ENCODE peak calls at places on chromosomes 1 and 21, in six cellular contexts. One of them, this sample, is unnamed.

GRCh38 chr1:39490596-39491145 is 765 bp upstream of the BMP8A start:
- DNase-seq in IMR-90: no peak
- DNase-seq in mesenchymal stem cell: no peak
- DNase-seq in mesendoderm: no peak
- DNase-seq in H9: peak
- DNase-seq in neuronal stem cell: no peak
- DNase-seq in this sample: no peak

GRCh38 chr21:43188181-43188580 is 19.4 kb downstream of the CRYAA start:
- DNase-seq in IMR-90: no peak
- DNase-seq in mesenchymal stem cell: no peak
- DNase-seq in mesendoderm: no peak
- DNase-seq in H9: no peak
- DNase-seq in neuronal stem cell: no peak
- DNase-seq in this sample: no peak

GRCh38 chr21:37232274-37233018 is 34.7 kb downstream of the VPS26C start:
- DNase-seq in IMR-90: no peak
- DNase-seq in mesenchymal stem cell: no peak
- DNase-seq in mesendoderm: no peak
- DNase-seq in H9: no peak
- DNase-seq in neuronal stem cell: no peak
- DNase-seq in this sample: no peak

GRCh38 chr1:153922076-153922837 is 515 bp downstream of the GATAD2B start:
- DNase-seq in IMR-90: no peak
- DNase-seq in mesenchymal stem cell: peak
- DNase-seq in mesendoderm: peak
- DNase-seq in H9: no peak
- DNase-seq in neuronal stem cell: no peak
- DNase-seq in this sample: peak

GRCh38 chr1:244010191-244010590 is 40.9 kb upstream of the ZBTB18 start:
- DNase-seq in IMR-90: peak
- DNase-seq in mesenchymal stem cell: no peak
- DNase-seq in mesendoderm: peak
- DNase-seq in H9: peak
- DNase-seq in neuronal stem cell: no peak
- DNase-seq in this sample: peak

GRCh38 chr1:171310661-171311087 is 3.3 kb upstream of the FMO4 start:
- DNase-seq in IMR-90: no peak
- DNase-seq in mesenchymal stem cell: no peak
- DNase-seq in mesendoderm: peak
- DNase-seq in H9: no peak
- DNase-seq in neuronal stem cell: no peak
- DNase-seq in this sample: no peak

GRCh38 chr1:172650474-172651193 is 8.3 kb upstream of the FASLG start:
- DNase-seq in IMR-90: peak
- DNase-seq in mesenchymal stem cell: no peak
- DNase-seq in mesendoderm: no peak
- DNase-seq in H9: no peak
- DNase-seq in neuronal stem cell: no peak
- DNase-seq in this sample: no peak

GRCh38 chr21:36929622-36930021 is 36.8 kb downstream of the HLCS start:
- DNase-seq in IMR-90: peak
- DNase-seq in mesenchymal stem cell: no peak
- DNase-seq in mesendoderm: peak
- DNase-seq in H9: no peak
- DNase-seq in neuronal stem cell: no peak
- DNase-seq in this sample: no peak

GRCh38 chr1:223833948-223834347 is 11.8 kb downstream of the TP53BP2 start:
- DNase-seq in IMR-90: no peak
- DNase-seq in mesenchymal stem cell: no peak
- DNase-seq in mesendoderm: no peak
- DNase-seq in H9: no peak
- DNase-seq in neuronal stem cell: no peak
- DNase-seq in this sample: no peak

GRCh38 chr1:154586641-154587040 is 19.1 kb downstream of the CHRNB2 start:
- DNase-seq in IMR-90: no peak
- DNase-seq in mesenchymal stem cell: no peak
- DNase-seq in mesendoderm: no peak
- DNase-seq in H9: no peak
- DNase-seq in neuronal stem cell: no peak
- DNase-seq in this sample: no peak

GRCh38 chr1:19661721-19662228 is 2.9 kb upstream of the HTR6 start:
- DNase-seq in IMR-90: peak
- DNase-seq in mesenchymal stem cell: peak
- DNase-seq in mesendoderm: no peak
- DNase-seq in H9: no peak
- DNase-seq in neuronal stem cell: no peak
- DNase-seq in this sample: no peak

DNA sequence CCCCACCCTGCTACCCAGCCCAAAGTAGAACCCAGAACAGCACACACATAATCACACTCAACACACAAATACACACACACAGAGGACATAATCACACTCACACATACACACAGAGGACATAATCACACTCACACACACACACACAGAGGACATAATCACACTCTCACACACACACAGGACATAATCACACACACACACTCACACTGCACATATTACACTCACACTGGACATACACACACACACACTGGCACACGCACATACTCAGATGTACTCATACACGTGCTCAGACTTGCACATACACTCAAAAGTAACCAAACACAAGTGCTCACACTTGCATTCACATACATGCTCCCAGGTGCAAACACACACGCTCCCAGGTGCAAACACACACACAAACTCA is 54.3 kb upstream of the CAMK1G start:
- DNase-seq in IMR-90: no peak
- DNase-seq in mesenchymal stem cell: no peak
- DNase-seq in mesendoderm: no peak
- DNase-seq in H9: no peak
- DNase-seq in neuronal stem cell: no peak
- DNase-seq in this sample: no peak
- H3K23ac ChIP-seq in IMR-90: no peak
- H3K23ac ChIP-seq in mesenchymal stem cell: no peak
- H3K23ac ChIP-seq in mesendoderm: no peak
- H3K23ac ChIP-seq in H9: no peak
- H3K23ac ChIP-seq in neuronal stem cell: no peak
- H3K23ac ChIP-seq in this sample: peak

DNA sequence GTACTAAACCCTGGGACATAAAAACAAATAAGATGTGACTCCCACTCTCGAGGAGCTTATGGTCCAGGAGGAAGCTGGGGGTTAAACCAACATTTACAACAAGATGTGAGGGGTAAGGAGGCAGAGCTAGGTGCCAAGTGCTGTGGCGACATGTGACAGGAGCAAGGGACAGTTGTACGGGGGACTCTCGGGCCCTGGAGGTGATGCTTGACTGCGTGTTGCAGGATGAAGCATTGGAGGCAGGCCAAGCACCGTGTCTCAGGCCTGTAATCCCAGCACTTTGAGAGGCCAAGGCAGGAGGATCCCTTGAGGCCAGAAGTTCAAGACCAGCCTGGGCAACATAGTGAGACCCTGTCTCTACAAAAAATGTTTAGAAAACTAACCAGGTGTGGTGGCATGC is 36.8 kb downstream of the ATP5PO start:
- DNase-seq in IMR-90: no peak
- DNase-seq in mesenchymal stem cell: no peak
- DNase-seq in mesendoderm: no peak
- DNase-seq in H9: no peak
- DNase-seq in neuronal stem cell: no peak
- DNase-seq in this sample: no peak
- H3K23ac ChIP-seq in IMR-90: no peak
- H3K23ac ChIP-seq in mesenchymal stem cell: no peak
- H3K23ac ChIP-seq in mesendoderm: no peak
- H3K23ac ChIP-seq in H9: no peak
- H3K23ac ChIP-seq in neuronal stem cell: no peak
- H3K23ac ChIP-seq in this sample: no peak

DNA sequence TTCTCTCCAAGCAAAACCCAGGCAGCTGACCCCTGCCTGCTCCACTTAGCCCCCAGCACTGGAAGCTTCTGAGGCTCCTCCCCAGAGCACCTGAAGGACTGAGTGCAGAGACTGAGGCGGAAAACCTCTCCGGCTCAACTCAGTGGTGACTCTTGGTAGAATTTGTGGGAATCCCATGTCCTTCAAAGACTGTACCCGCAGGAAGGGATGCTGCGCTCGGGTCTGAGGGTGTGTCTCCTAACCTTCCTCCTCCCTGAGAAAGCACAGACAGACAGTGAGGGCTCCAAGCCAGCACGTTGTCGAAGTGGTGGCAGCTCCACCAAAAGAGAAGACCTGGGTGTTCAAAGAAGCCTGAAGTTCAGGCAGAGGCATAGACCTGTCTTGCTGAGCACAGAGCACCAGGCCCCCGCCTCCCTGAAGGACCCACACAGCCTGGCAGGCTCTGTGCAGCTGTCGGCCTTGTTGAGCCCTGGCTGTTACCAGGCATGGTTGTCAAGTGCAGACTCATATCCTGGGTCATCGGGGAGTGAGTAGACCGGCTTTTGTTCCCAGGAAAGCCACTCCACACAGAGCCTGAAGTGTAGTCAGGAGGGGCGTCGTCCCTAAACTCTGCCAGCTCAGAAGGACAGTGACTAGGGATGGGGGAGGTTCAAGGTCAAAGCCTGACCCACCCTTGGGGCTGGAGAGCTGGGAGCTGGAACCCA is 36.7 kb downstream of the CSMD2 start:
- DNase-seq in IMR-90: no peak
- DNase-seq in mesenchymal stem cell: no peak
- DNase-seq in mesendoderm: no peak
- DNase-seq in H9: no peak
- DNase-seq in neuronal stem cell: no peak
- DNase-seq in this sample: no peak
- H3K23ac ChIP-seq in IMR-90: no peak
- H3K23ac ChIP-seq in mesenchymal stem cell: no peak
- H3K23ac ChIP-seq in mesendoderm: no peak
- H3K23ac ChIP-seq in H9: no peak
- H3K23ac ChIP-seq in neuronal stem cell: no peak
- H3K23ac ChIP-seq in this sample: no peak

GRCh38 chr21:40139636-40140035 is 272.4 kb downstream of the PCP4 start:
- DNase-seq in IMR-90: no peak
- DNase-seq in mesenchymal stem cell: no peak
- DNase-seq in mesendoderm: no peak
- DNase-seq in H9: no peak
- DNase-seq in neuronal stem cell: no peak
- DNase-seq in this sample: no peak
- H3K23ac ChIP-seq in IMR-90: no peak
- H3K23ac ChIP-seq in mesenchymal stem cell: no peak
- H3K23ac ChIP-seq in mesendoderm: no peak
- H3K23ac ChIP-seq in H9: no peak
- H3K23ac ChIP-seq in neuronal stem cell: no peak
- H3K23ac ChIP-seq in this sample: no peak

GRCh38 chr1:40879487-40880175 is 17.5 kb upstream of the CITED4 start:
- DNase-seq in IMR-90: no peak
- DNase-seq in mesenchymal stem cell: no peak
- DNase-seq in mesendoderm: no peak
- DNase-seq in H9: no peak
- DNase-seq in neuronal stem cell: no peak
- DNase-seq in this sample: no peak
- H3K23ac ChIP-seq in IMR-90: no peak
- H3K23ac ChIP-seq in mesenchymal stem cell: no peak
- H3K23ac ChIP-seq in mesendoderm: no peak
- H3K23ac ChIP-seq in H9: no peak
- H3K23ac ChIP-seq in neuronal stem cell: no peak
- H3K23ac ChIP-seq in this sample: no peak

GRCh38 chr1:160451119-160451858 is 50.9 kb downstream of the VANGL2 start:
- DNase-seq in IMR-90: no peak
- DNase-seq in mesenchymal stem cell: no peak
- DNase-seq in mesendoderm: no peak
- DNase-seq in H9: no peak
- DNase-seq in neuronal stem cell: no peak
- DNase-seq in this sample: no peak
- H3K23ac ChIP-seq in IMR-90: no peak
- H3K23ac ChIP-seq in mesenchymal stem cell: no peak
- H3K23ac ChIP-seq in mesendoderm: no peak
- H3K23ac ChIP-seq in H9: no peak
- H3K23ac ChIP-seq in neuronal stem cell: no peak
- H3K23ac ChIP-seq in this sample: no peak